ENCODE peak calls at places on chromosomes 13 and 19, in four cellular contexts. One of them, this sample, is unnamed.

GRCh38 chr13:83221256-83221655 is 661.0 kb downstream of the SLITRK1 start:
- DNase-seq in RPMI8226: peak; percentile 45
- DNase-seq in AG04450: no peak
- DNase-seq in activated CD8-positive, alpha-beta memory T cell treated with anti-CD3 and anti-CD28 coated beads, Interleukin-2, amount 10 ng/mL, durations not matched to agents 7 days and 5 days: no peak
- DNase-seq in this sample: peak; percentile 12

GRCh38 chr13:52387721-52388120 is 18.3 kb downstream of the THSD1 start:
- DNase-seq in activated CD8-positive, alpha-beta memory T cell treated with anti-CD3 and anti-CD28 coated beads, Interleukin-2, amount 10 ng/mL, durations not matched to agents 7 days and 5 days: no peak
- DNase-seq in RPMI8226: no peak
- DNase-seq in AG04450: no peak
- DNase-seq in this sample: no peak

GRCh38 chr19:37507167-37507464 is 377 bp downstream of the ZNF793 start:
- DNase-seq in activated CD8-positive, alpha-beta memory T cell treated with anti-CD3 and anti-CD28 coated beads, Interleukin-2, amount 10 ng/mL, durations not matched to agents 7 days and 5 days: no peak
- DNase-seq in RPMI8226: no peak
- DNase-seq in AG04450: no peak
- DNase-seq in this sample: no peak

GRCh38 chr13:57353831-57354230 is 186.8 kb downstream of the PRR20E start:
- DNase-seq in activated CD8-positive, alpha-beta memory T cell treated with anti-CD3 and anti-CD28 coated beads, Interleukin-2, amount 10 ng/mL, durations not matched to agents 7 days and 5 days: no peak
- DNase-seq in RPMI8226: no peak
- DNase-seq in AG04450: no peak
- DNase-seq in this sample: no peak

GRCh38 chr13:21987793-21988192 is 316.9 kb downstream of the FGF9 start:
- DNase-seq in activated CD8-positive, alpha-beta memory T cell treated with anti-CD3 and anti-CD28 coated beads, Interleukin-2, amount 10 ng/mL, durations not matched to agents 7 days and 5 days: peak; percentile 57
- DNase-seq in AG04450: no peak
- DNase-seq in RPMI8226: no peak
- DNase-seq in this sample: no peak

GRCh38 chr13:29561918-29562317 is 33.6 kb downstream of the SLC7A1 start:
- DNase-seq in RPMI8226: no peak
- DNase-seq in activated CD8-positive, alpha-beta memory T cell treated with anti-CD3 and anti-CD28 coated beads, Interleukin-2, amount 10 ng/mL, durations not matched to agents 7 days and 5 days: no peak
- DNase-seq in AG04450: no peak
- DNase-seq in this sample: no peak

GRCh38 chr19:43984687-43985000 is 656 bp downstream of the ZNF155 start:
- DNase-seq in activated CD8-positive, alpha-beta memory T cell treated with anti-CD3 and anti-CD28 coated beads, Interleukin-2, amount 10 ng/mL, durations not matched to agents 7 days and 5 days: no peak
- DNase-seq in RPMI8226: no peak
- DNase-seq in AG04450: no peak
- DNase-seq in this sample: no peak

GRCh38 chr19:46533085-46534081 is 37.7 kb upstream of the PNMA8B start:
- DNase-seq in AG04450: no peak
- DNase-seq in activated CD8-positive, alpha-beta memory T cell treated with anti-CD3 and anti-CD28 coated beads, Interleukin-2, amount 10 ng/mL, durations not matched to agents 7 days and 5 days: no peak
- DNase-seq in RPMI8226: no peak
- DNase-seq in this sample: no peak

GRCh38 chr13:99974296-99974938 is 2.9 kb upstream of the ZIC5 start:
- DNase-seq in AG04450: no peak
- DNase-seq in activated CD8-positive, alpha-beta memory T cell treated with anti-CD3 and anti-CD28 coated beads, Interleukin-2, amount 10 ng/mL, durations not matched to agents 7 days and 5 days: no peak
- DNase-seq in RPMI8226: no peak
- DNase-seq in this sample: no peak

GRCh38 chr13:112464720-112465119 is 88.6 kb downstream of the SPACA7 start:
- DNase-seq in RPMI8226: no peak
- DNase-seq in AG04450: no peak
- DNase-seq in activated CD8-positive, alpha-beta memory T cell treated with anti-CD3 and anti-CD28 coated beads, Interleukin-2, amount 10 ng/mL, durations not matched to agents 7 days and 5 days: no peak
- DNase-seq in this sample: no peak

GRCh38 chr13:99165753-99166587 is 34.7 kb upstream of the UBAC2 start:
- DNase-seq in RPMI8226: no peak
- DNase-seq in activated CD8-positive, alpha-beta memory T cell treated with anti-CD3 and anti-CD28 coated beads, Interleukin-2, amount 10 ng/mL, durations not matched to agents 7 days and 5 days: no peak
- DNase-seq in AG04450: no peak
- DNase-seq in this sample: no peak

GRCh38 chr13:43905435-43906031 is 25.8 kb downstream of the LACC1 start:
- DNase-seq in AG04450: peak; percentile 48
- DNase-seq in RPMI8226: peak; percentile 62
- DNase-seq in activated CD8-positive, alpha-beta memory T cell treated with anti-CD3 and anti-CD28 coated beads, Interleukin-2, amount 10 ng/mL, durations not matched to agents 7 days and 5 days: no peak
- DNase-seq in this sample: peak; percentile 79

GRCh38 chr19:13014101-13014920 is 19.0 kb downstream of the NFIX start:
- DNase-seq in RPMI8226: no peak
- DNase-seq in activated CD8-positive, alpha-beta memory T cell treated with anti-CD3 and anti-CD28 coated beads, Interleukin-2, amount 10 ng/mL, durations not matched to agents 7 days and 5 days: no peak
- DNase-seq in AG04450: no peak
- DNase-seq in this sample: no peak

GRCh38 chr13:79589605-79590511 is 108.9 kb downstream of the NDFIP2 start:
- DNase-seq in RPMI8226: peak; percentile 15
- DNase-seq in AG04450: no peak
- DNase-seq in activated CD8-positive, alpha-beta memory T cell treated with anti-CD3 and anti-CD28 coated beads, Interleukin-2, amount 10 ng/mL, durations not matched to agents 7 days and 5 days: no peak
- DNase-seq in this sample: no peak

GRCh38 chr13:48532146-48532472 is 771 bp downstream of the RCBTB2 start:
- DNase-seq in activated CD8-positive, alpha-beta memory T cell treated with anti-CD3 and anti-CD28 coated beads, Interleukin-2, amount 10 ng/mL, durations not matched to agents 7 days and 5 days: no peak
- DNase-seq in AG04450: peak; percentile 13
- DNase-seq in RPMI8226: no peak
- DNase-seq in this sample: no peak

GRCh38 chr13:113862766-113863510 is 938 bp downstream of the GAS6 start:
- DNase-seq in RPMI8226: peak; percentile 97
- DNase-seq in activated CD8-positive, alpha-beta memory T cell treated with anti-CD3 and anti-CD28 coated beads, Interleukin-2, amount 10 ng/mL, durations not matched to agents 7 days and 5 days: no peak
- DNase-seq in AG04450: no peak
- DNase-seq in this sample: peak; percentile 45

GRCh38 chr19:40200352-40201099 is 9.3 kb downstream of the MAP3K10 start:
- DNase-seq in RPMI8226: no peak
- DNase-seq in AG04450: no peak
- DNase-seq in activated CD8-positive, alpha-beta memory T cell treated with anti-CD3 and anti-CD28 coated beads, Interleukin-2, amount 10 ng/mL, durations not matched to agents 7 days and 5 days: no peak
- DNase-seq in this sample: no peak

GRCh38 chr19:47260476-47260875 is 4.2 kb downstream of the CCDC9 start:
- DNase-seq in activated CD8-positive, alpha-beta memory T cell treated with anti-CD3 and anti-CD28 coated beads, Interleukin-2, amount 10 ng/mL, durations not matched to agents 7 days and 5 days: no peak
- DNase-seq in RPMI8226: no peak
- DNase-seq in AG04450: no peak
- DNase-seq in this sample: no peak

GRCh38 chr19:39154626-39155100 is 29.1 kb downstream of the PAK4 start:
- DNase-seq in activated CD8-positive, alpha-beta memory T cell treated with anti-CD3 and anti-CD28 coated beads, Interleukin-2, amount 10 ng/mL, durations not matched to agents 7 days and 5 days: no peak
- DNase-seq in RPMI8226: no peak
- DNase-seq in AG04450: no peak
- DNase-seq in this sample: peak; percentile 42

GRCh38 chr19:37975071-37975470 is 68.1 kb downstream of the SIPA1L3 start:
- DNase-seq in activated CD8-positive, alpha-beta memory T cell treated with anti-CD3 and anti-CD28 coated beads, Interleukin-2, amount 10 ng/mL, durations not matched to agents 7 days and 5 days: no peak
- DNase-seq in AG04450: no peak
- DNase-seq in RPMI8226: no peak
- DNase-seq in this sample: no peak

GRCh38 chr19:3679138-3679537 is 21.1 kb downstream of the PIP5K1C start:
- DNase-seq in RPMI8226: no peak
- DNase-seq in AG04450: no peak
- DNase-seq in activated CD8-positive, alpha-beta memory T cell treated with anti-CD3 and anti-CD28 coated beads, Interleukin-2, amount 10 ng/mL, durations not matched to agents 7 days and 5 days: no peak
- DNase-seq in this sample: no peak

GRCh38 chr19:37885392-37885791 is 21.0 kb downstream of the WDR87 start:
- DNase-seq in activated CD8-positive, alpha-beta memory T cell treated with anti-CD3 and anti-CD28 coated beads, Interleukin-2, amount 10 ng/mL, durations not matched to agents 7 days and 5 days: no peak
- DNase-seq in RPMI8226: no peak
- DNase-seq in AG04450: no peak
- DNase-seq in this sample: no peak

GRCh38 chr13:31733066-31733465 is 6.3 kb upstream of the RXFP2 start:
- DNase-seq in activated CD8-positive, alpha-beta memory T cell treated with anti-CD3 and anti-CD28 coated beads, Interleukin-2, amount 10 ng/mL, durations not matched to agents 7 days and 5 days: no peak
- DNase-seq in AG04450: no peak
- DNase-seq in RPMI8226: no peak
- DNase-seq in this sample: no peak

GRCh38 chr19:11814707-11815050 is 606 bp downstream of the ZNF440 start:
- DNase-seq in activated CD8-positive, alpha-beta memory T cell treated with anti-CD3 and anti-CD28 coated beads, Interleukin-2, amount 10 ng/mL, durations not matched to agents 7 days and 5 days: no peak
- DNase-seq in AG04450: no peak
- DNase-seq in RPMI8226: peak; percentile 19
- DNase-seq in this sample: peak; percentile 63

GRCh38 chr19:18833141-18833476 is 1.4 kb downstream of the UPF1 start:
- DNase-seq in RPMI8226: no peak
- DNase-seq in activated CD8-positive, alpha-beta memory T cell treated with anti-CD3 and anti-CD28 coated beads, Interleukin-2, amount 10 ng/mL, durations not matched to agents 7 days and 5 days: no peak
- DNase-seq in AG04450: no peak
- DNase-seq in this sample: no peak

GRCh38 chr19:29714953-29715694 is at the start of gene C19orf12:
- DNase-seq in activated CD8-positive, alpha-beta memory T cell treated with anti-CD3 and anti-CD28 coated beads, Interleukin-2, amount 10 ng/mL, durations not matched to agents 7 days and 5 days: peak; percentile 80
- DNase-seq in AG04450: no peak
- DNase-seq in RPMI8226: peak; percentile 59
- DNase-seq in this sample: peak; percentile 63